ENCODE peak calls at places on chromosomes 4 and X, in four cellular contexts. A is body of pancreas, T is AG10803, Z is fibroblast of the aortic adventitia. G is an unnamed sample.

GRCh38 chrX:132665676-132666075 is 176.8 kb upstream of the MBNL3 start:
- DNase-seq in A (no peak), T (no peak), Z (no peak), G (no peak)

GRCh38 chr4:156006192-156006591 is 52.5 kb upstream of the CTSO start:
- DNase-seq in A (no peak), T (no peak), Z (no peak), G (no peak)

GRCh38 chrX:110145854-110146253 is 142.9 kb downstream of the TMEM164 start:
- DNase-seq in A (no peak), T (peak), Z (peak), G (no peak)

GRCh38 chrX:139077303-139078131 is 366.0 kb upstream of the FGF13 start:
- DNase-seq in A (no peak), T (peak), Z (peak), G (peak)

GRCh38 chrX:41759817-41760216 is 35.8 kb downstream of the GPR82 start:
- DNase-seq in A (no peak), T (peak), Z (peak), G (no peak)

GRCh38 chr4:186553717-186554116 is 1.6 kb downstream of the MTNR1A start:
- DNase-seq in A (no peak), T (no peak), Z (no peak), G (no peak)

GRCh38 chr4:107616838-107617389 is 103.1 kb downstream of the PAPSS1 start:
- DNase-seq in A (no peak), T (no peak), Z (no peak), G (no peak)

GRCh38 chr4:138175337-138175794 is 66.8 kb downstream of the SLC7A11 start:
- DNase-seq in A (peak), T (no peak), Z (peak), G (no peak)

GRCh38 chr4:172578712-172579111 is 589.9 kb upstream of the GALNT7 start:
- DNase-seq in A (no peak), T (no peak), Z (no peak), G (no peak)

GRCh38 chr4:36037127-36037526 is 207.2 kb downstream of the ARAP2 start:
- DNase-seq in A (no peak), T (no peak), Z (no peak), G (no peak)

GRCh38 chr4:38672247-38673071 is 8.5 kb downstream of the KLF3 start:
- DNase-seq in A (no peak), T (no peak), Z (no peak), G (no peak)

GRCh38 chr4:77199701-77200100 is 42.7 kb downstream of the CCNG2 start:
- DNase-seq in A (no peak), T (no peak), Z (no peak), G (no peak)

GRCh38 chrX:51860679-51861078 is 32.7 kb upstream of the MAGED1 start:
- DNase-seq in A (peak), T (peak), Z (peak), G (no peak)

GRCh38 chr4:171765514-171765913 is 47.7 kb upstream of the GALNTL6 start:
- DNase-seq in A (no peak), T (no peak), Z (no peak), G (no peak)

GRCh38 chr4:38856524-38857337 is at the start of gene TLR6:
- DNase-seq in A (peak), T (peak), Z (peak), G (no peak)

GRCh38 chr4:157558016-157558415 is 337.5 kb downstream of the GRIA2 start:
- DNase-seq in A (no peak), T (no peak), Z (no peak), G (no peak)

GRCh38 chr4:156321203-156321602 is 367.5 kb upstream of the CTSO start:
- DNase-seq in A (no peak), T (peak), Z (peak), G (peak)

GRCh38 chr4:16079046-16079445 is 4.8 kb downstream of the PROM1 start:
- DNase-seq in A (no peak), T (no peak), Z (no peak), G (no peak)

GRCh38 chr4:70734168-70734954 is 12.6 kb downstream of the RUFY3 start:
- DNase-seq in A (no peak), T (peak), Z (peak), G (no peak)

GRCh38 chrX:47351706-47352105 is 18.7 kb upstream of the ZNF157 start:
- DNase-seq in A (no peak), T (peak), Z (peak), G (no peak)

GRCh38 chr4:38621004-38621684 is 42.9 kb upstream of the KLF3 start:
- DNase-seq in A (peak), T (peak), Z (peak), G (peak)

GRCh38 chr4:40607224-40607623 is 22.4 kb downstream of the RBM47 start:
- DNase-seq in A (no peak), T (peak), Z (peak), G (no peak)

GRCh38 chr4:40608628-40609027 is 21.0 kb downstream of the RBM47 start:
- DNase-seq in A (no peak), T (peak), Z (peak), G (peak)

GRCh38 chr4:40601641-40602040 is 28.0 kb downstream of the RBM47 start:
- DNase-seq in A (no peak), T (no peak), Z (no peak), G (no peak)

GRCh38 chr4:40603281-40603680 is 26.4 kb downstream of the RBM47 start:
- DNase-seq in A (no peak), T (no peak), Z (no peak), G (no peak)

GRCh38 chr4:40606239-40606767 is 23.4 kb downstream of the RBM47 start:
- DNase-seq in A (no peak), T (no peak), Z (no peak), G (no peak)
- TF ChIP-seq CTCF in A (no peak), T (peak), Z (no peak), G (no peak)

GRCh38 chr4:6961496-6962210 is 52.0 kb downstream of the TBC1D14 start:
- DNase-seq in A (no peak), T (no peak), Z (no peak), G (no peak)
- H3K4me3 ChIP-seq in A (no peak), T (no peak), Z (no peak), G (no peak)

GRCh38 chr4:109978704-109979103 is 66.0 kb downstream of the EGF start:
- DNase-seq in A (no peak), T (no peak), Z (no peak), G (no peak)
- TF ChIP-seq CTCF in A (no peak), T (no peak), Z (peak), G (no peak)

GRCh38 chr4:110619401-110620247 is 3.3 kb downstream of the PITX2 start:
- DNase-seq in A (no peak), T (no peak), Z (no peak), G (no peak)

GRCh38 chr4:110616162-110617062 is 6.5 kb downstream of the PITX2 start:
- DNase-seq in A (no peak), T (no peak), Z (no peak), G (no peak)

GRCh38 chr4:110617095-110617494 is 5.8 kb downstream of the PITX2 start:
- DNase-seq in A (no peak), T (no peak), Z (no peak), G (no peak)

GRCh38 chr4:110619001-110619350 is 3.9 kb downstream of the PITX2 start:
- DNase-seq in A (no peak), T (no peak), Z (no peak), G (no peak)

GRCh38 chr4:110618091-110619000 is 4.5 kb downstream of the PITX2 start:
- DNase-seq in A (no peak), T (no peak), Z (no peak), G (no peak)
- H3K4me3 ChIP-seq in A (no peak), T (no peak), Z (no peak), G (no peak)

GRCh38 chrX:40304115-40304514 is 206.4 kb upstream of the BCOR start:
- DNase-seq in A (no peak), T (no peak), Z (no peak), G (no peak)
- TF ChIP-seq CTCF in A (no peak), T (no peak), Z (no peak), G (no peak)

GRCh38 chrX:149199734-149200133 is 305.4 kb downstream of the IDS start:
- DNase-seq in A (no peak), T (no peak), Z (no peak), G (no peak)
- H3K4me3 ChIP-seq in A (no peak), T (no peak), Z (no peak), G (no peak)

GRCh38 chr4:874971-875817 is 49.3 kb upstream of the CPLX1 start:
- DNase-seq in A (no peak), T (no peak), Z (no peak), G (no peak)
- TF ChIP-seq CTCF in A (no peak), T (no peak), Z (no peak), G (no peak)

GRCh38 chrX:13495232-13495631 is 74.2 kb upstream of the EGFL6 start:
- DNase-seq in A (peak), T (no peak), Z (no peak), G (no peak)
- H3K4me3 ChIP-seq in A (no peak), T (no peak), Z (no peak), G (no peak)

DNA sequence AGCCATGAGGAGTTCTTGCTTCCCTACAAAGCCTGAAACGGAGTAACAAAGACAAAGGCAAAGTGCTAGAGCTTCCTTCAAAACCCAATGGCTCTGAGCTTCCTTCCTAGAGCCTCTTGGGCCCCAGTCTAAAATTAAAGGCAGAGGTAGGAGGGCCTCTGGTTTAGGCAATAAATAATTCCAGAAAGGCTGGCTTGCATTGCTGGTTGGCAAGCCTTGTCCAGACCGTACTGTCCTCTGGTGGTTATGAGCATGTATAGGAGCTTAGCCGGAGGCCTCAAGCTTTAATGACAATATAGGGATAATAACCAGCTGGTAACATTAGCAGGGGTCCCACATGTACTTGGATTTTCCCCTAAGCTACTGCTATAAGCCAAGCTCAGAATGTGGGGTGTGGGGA is 237.3 kb downstream of the AR start:
- DNase-seq in A (no peak), T (no peak), Z (no peak), G (no peak)
- TF ChIP-seq CTCF in A (no peak), T (peak), Z (peak), G (peak)